ENCODE peak calls at places on chromosomes 13 and 19, in four cellular contexts. U is activated T-helper 2 cell treated with anti-CD3 and anti-CD28 coated beads, Interferon-gamma antibody, Interleukin-2, Interleukin-4, amounts not matched to agents 10 μg/mL and 5 μg/mL and 100 μg/mL, durations not matched to agents 14 hours and 24 hours and 36 hours; E is fibroblast of mammary gland; K is stimulated activated CD4-positive, alpha-beta T cell treated with anti-CD3 and anti-CD28 coated beads, Interleukin-4, amount 100 ng/mL, for 48 hours. N is an unnamed sample.

GRCh38 chr13:43664700-43665191 is 122.0 kb downstream of the ENOX1 start:
- DNase-seq in E (peak; percentile 75), U (no peak), K (no peak), N (no peak)

GRCh38 chr13:47279956-47280355 is 383.1 kb upstream of the HTR2A start:
- DNase-seq in E (no peak), U (no peak), K (no peak), N (no peak)

GRCh38 chr19:8654591-8655339 is 24.3 kb downstream of the NFILZ start:
- DNase-seq in U (peak; percentile 47), K (peak; percentile 57), E (peak; percentile 36), N (peak; percentile 63)

GRCh38 chr13:101149735-101150380 is 266.4 kb downstream of the NALCN start:
- DNase-seq in U (no peak), E (peak; percentile 62), K (no peak), N (no peak)

GRCh38 chr19:18483119-18483518 is 38.8 kb downstream of the ELL start:
- DNase-seq in U (no peak), E (no peak), K (no peak), N (no peak)

GRCh38 chr13:111210488-111210887 is 95.4 kb downstream of the ARHGEF7 start:
- DNase-seq in K (no peak), E (peak; percentile 76), U (no peak), N (no peak)

GRCh38 chr19:56987184-56987583 is 132.6 kb upstream of the USP29 start:
- DNase-seq in K (no peak), E (no peak), U (no peak), N (no peak)

GRCh38 chr13:109285586-109285985 is 500.8 kb downstream of the IRS2 start:
- DNase-seq in U (no peak), E (no peak), K (no peak), N (no peak)

GRCh38 chr13:73936001-73936400 is 198.2 kb downstream of the KLF12 start:
- DNase-seq in K (no peak), E (peak; percentile 49), U (no peak), N (no peak)

GRCh38 chr13:105587786-105588185 is 947.7 kb downstream of the EFNB2 start:
- DNase-seq in E (no peak), U (no peak), K (no peak), N (no peak)

GRCh38 chr13:59458908-59459579 is 704.7 kb downstream of the DIAPH3 start:
- DNase-seq in E (peak; percentile 41), K (no peak), U (no peak), N (no peak)

GRCh38 chr13:35992964-35993363 is 138.2 kb downstream of the DCLK1 start:
- DNase-seq in U (no peak), E (peak; percentile 83), K (no peak), N (no peak)

GRCh38 chr13:100301418-100301817 is 212.5 kb downstream of the PCCA start:
- DNase-seq in U (no peak), E (peak; percentile 4), K (no peak), N (no peak)

GRCh38 chr13:113144255-113144629 is 14.2 kb upstream of the PROZ start:
- DNase-seq in E (no peak), K (no peak), U (no peak), N (no peak)

GRCh38 chr19:913080-913748 is at the start of gene R3HDM4:
- DNase-seq in U (peak; percentile 80), K (peak; percentile 76), E (peak; percentile 30), N (no peak)

GRCh38 chr13:45763419-45763818 is 61.3 kb downstream of the CBY2 start:
- DNase-seq in U (no peak), E (no peak), K (no peak), N (no peak)

GRCh38 chr19:56126983-56127780 is 6.1 kb upstream of the ZNF787 start:
- DNase-seq in E (no peak), K (no peak), U (no peak), N (no peak)

GRCh38 chr19:33134571-33135041 is 2.7 kb downstream of the WDR88 start:
- DNase-seq in U (peak; percentile 40), K (peak; percentile 50), E (no peak), N (no peak)

GRCh38 chr13:45825124-45825650 is 26.4 kb downstream of the SIAH3 start:
- DNase-seq in K (no peak), U (no peak), E (no peak), N (no peak)

GRCh38 chr19:30066781-30067759 is 125.0 kb downstream of the URI1 start:
- DNase-seq in E (no peak), K (no peak), U (no peak), N (no peak)

GRCh38 chr13:27918041-27918917 is 1.5 kb upstream of the PDX1 start:
- DNase-seq in U (no peak), E (no peak), K (no peak), N (no peak)

GRCh38 chr19:12720851-12721655 is 2.7 kb downstream of the TNPO2 start:
- DNase-seq in K (no peak), E (no peak), U (no peak), N (no peak)

GRCh38 chr19:7658219-7658686 is 10.6 kb upstream of the RETN start:
- DNase-seq in K (no peak), E (no peak), U (peak; percentile 37), N (peak; percentile 35)

GRCh38 chr19:49422407-49423277 is 599 bp downstream of the PTH2 start:
- DNase-seq in U (peak; percentile 68), K (peak; percentile 53), E (peak; percentile 39), N (peak; percentile 51)

GRCh38 chr13:73903561-73903960 is 230.6 kb downstream of the KLF12 start:
- DNase-seq in E (no peak), K (no peak), U (no peak), N (no peak)

GRCh38 chr19:42473686-42474085 is 30.9 kb upstream of the CXCL17 start:
- DNase-seq in K (no peak), E (no peak), U (no peak), N (no peak)

GRCh38 chr19:13796301-13797057 is 1.2 kb downstream of the ZSWIM4 start:
- DNase-seq in U (no peak), E (peak; percentile 97), K (no peak), N (no peak)

GRCh38 chr13:46595136-46595917 is 42.4 kb downstream of the LRCH1 start:
- DNase-seq in U (no peak), E (peak; percentile 55), K (no peak), N (no peak)

GRCh38 chr13:44710576-44710975 is 134.4 kb upstream of the TSC22D1 start:
- DNase-seq in E (peak; percentile 93), U (no peak), K (peak; percentile 4), N (no peak)

GRCh38 chr19:46390866-46391265 is 22.5 kb downstream of the CCDC8 start:
- DNase-seq in U (no peak), E (peak; percentile 70), K (no peak), N (no peak)